ENCODE peak calls at places on chromosomes 4 and X, in nine cellular contexts. Q is HCT116, M is body of pancreas, N is IMR-90, O is uterus, L is tibial nerve, V is prostate gland, G is heart left ventricle, H is Peyer's patch. Z is an unnamed sample.

GRCh38 chrX:154374361-154375155 is at the start of gene FLNA:
- DNase-seq in V (no peak), M (peak; percentile 66), Q (no peak), H (no peak), G (no peak), N (no peak), O (peak; percentile 82), L (no peak), Z (no peak)

GRCh38 chr4:23876418-23877089 is 13.3 kb downstream of the PPARGC1A start:
- DNase-seq in Q (no peak), G (no peak), L (no peak), V (no peak), M (no peak), N (no peak), O (no peak), H (no peak), Z (no peak)

GRCh38 chr4:168514249-168514852 is 17.5 kb downstream of the PALLD start:
- DNase-seq in M (no peak), H (no peak), L (no peak), V (no peak), Q (no peak), N (peak; percentile 50), O (no peak), G (no peak), Z (no peak)

GRCh38 chr4:158209825-158210807 is at the start of gene TMEM144:
- DNase-seq in H (peak; percentile 95), V (peak; percentile 88), G (peak; percentile 93), M (peak; percentile 96), Q (peak; percentile 89), O (peak; percentile 91), L (peak; percentile 82), N (peak; percentile 85), Z (peak; percentile 5)

GRCh38 chr4:22733816-22734215 is 41.1 kb downstream of the GBA3 start:
- DNase-seq in M (no peak), L (no peak), N (no peak), G (no peak), V (no peak), Q (no peak), O (no peak), H (no peak), Z (no peak)

GRCh38 chr4:15162465-15163283 is 160.4 kb downstream of the CPEB2 start:
- DNase-seq in G (no peak), V (no peak), O (no peak), N (peak; percentile 53), M (no peak), L (no peak), H (no peak), Q (no peak), Z (no peak)

GRCh38 chr4:46648088-46648744 is 258.3 kb upstream of the GABRA2 start:
- DNase-seq in Q (no peak), O (no peak), V (no peak), M (no peak), N (peak; percentile 64), L (no peak), H (no peak), G (no peak), Z (no peak)

GRCh38 chrX:141278306-141278705 is 36.0 kb upstream of the SPANXC start:
- DNase-seq in L (no peak), Q (no peak), O (no peak), M (peak; percentile 41), V (no peak), G (no peak), N (peak; percentile 6), H (no peak), Z (no peak)

GRCh38 chr4:55397521-55398321 is 2.0 kb downstream of the TMEM165 start:
- DNase-seq in O (no peak), L (no peak), H (no peak), G (no peak), Q (no peak), N (peak; percentile 90), M (no peak), V (no peak), Z (no peak)

GRCh38 chr4:173333658-173334084 is 487 bp downstream of the HMGB2 start:
- DNase-seq in M (peak; percentile 73), Q (no peak), L (peak; percentile 22), H (peak; percentile 77), V (peak; percentile 67), N (peak; percentile 19), O (peak; percentile 63), G (peak; percentile 86), Z (peak; percentile 36)

GRCh38 chr4:79900182-79900581 is 172.8 kb downstream of the ANTXR2 start:
- DNase-seq in H (no peak), N (no peak), L (no peak), G (no peak), M (no peak), Q (no peak), V (no peak), O (no peak), Z (no peak)

GRCh38 chrX:1418901-1419544 is 27.1 kb upstream of the SLC25A6 start:
- DNase-seq in H (no peak), V (no peak), M (no peak), Q (no peak), L (no peak), O (no peak), G (no peak), N (no peak), Z (no peak)
- TF ChIP-seq POLR2A in H (no peak), V (no peak), M (no peak), Q (no peak), L (no peak), O (no peak), G (no peak), N (no peak), Z (no peak)

GRCh38 chr4:184453402-184454160 is 20.8 kb downstream of the IRF2 start:
- DNase-seq in G (no peak), L (peak; percentile 19), N (peak; percentile 95), O (no peak), V (peak; percentile 27), H (no peak), M (peak; percentile 44), Q (no peak), Z (no peak)
- H3K4me1 ChIP-seq in G (peaks cover 75% of the 10 kb centered on the region), L (peaks cover 79% of the 10 kb centered on the region), N (peaks cover 20% of the 10 kb centered on the region), O (peaks cover 24% of the 10 kb centered on the region), V (peaks cover 6% of the 10 kb centered on the region), H (peaks cover 19% of the 10 kb centered on the region), M (peaks cover 24% of the 10 kb centered on the region), Q (no peaks in the 10 kb centered on the region), Z (peaks cover 19% of the 10 kb centered on the region)

DNA sequence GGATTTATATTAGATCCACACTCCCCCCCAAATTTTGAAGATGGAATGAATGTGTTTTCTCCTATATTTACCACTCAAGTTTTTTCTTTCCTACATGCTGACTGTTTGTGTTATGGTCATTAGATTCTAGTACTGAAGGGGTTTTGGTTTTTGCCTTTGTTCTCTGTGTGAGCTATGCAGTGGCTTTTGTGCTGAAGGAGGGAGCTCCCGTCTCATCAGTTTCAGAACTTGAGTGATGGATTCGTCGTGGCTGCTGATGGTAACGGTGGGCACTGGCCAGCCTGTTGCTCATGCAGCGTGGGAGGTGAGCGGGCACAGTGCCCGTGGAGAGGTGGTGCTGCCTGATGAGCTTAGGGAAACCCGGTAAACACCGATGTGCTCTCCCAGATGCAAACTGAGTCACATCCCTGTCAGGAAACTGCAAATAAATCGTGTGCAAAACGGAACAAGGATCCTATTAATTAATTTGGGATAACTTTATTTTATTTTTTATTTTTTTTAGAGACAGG is 101.5 kb downstream of the SORBS2 start:
- DNase-seq in N (no peak), M (peak; percentile 53), L (no peak), Q (no peak), H (no peak), O (no peak), G (no peak), V (no peak), Z (no peak)
- H3K4me3 ChIP-seq in N (no peak overlapping the region), M (no peak overlapping the region), L (no peak overlapping the region), Q (no peak overlapping the region), H (no peak overlapping the region), O (no peak overlapping the region), G (no peak overlapping the region), V (no peak overlapping the region), Z (no peak overlapping the region)

GRCh38 chr4:121939690-121940089 is 12.2 kb downstream of the TRPC3 start:
- DNase-seq in M (no peak), O (no peak), V (no peak), Q (no peak), H (no peak), N (peak; percentile 12), L (no peak), G (no peak), Z (no peak)

GRCh38 chr4:121946644-121947043 is 5.2 kb downstream of the TRPC3 start:
- DNase-seq in O (no peak), V (no peak), N (no peak), H (no peak), L (no peak), G (no peak), M (no peak), Q (no peak), Z (no peak)

GRCh38 chr4:121938282-121939092 is 13.4 kb downstream of the TRPC3 start:
- DNase-seq in Q (no peak), L (no peak), V (no peak), N (peak; percentile 12), O (no peak), M (no peak), G (no peak), H (no peak), Z (no peak)

DNA sequence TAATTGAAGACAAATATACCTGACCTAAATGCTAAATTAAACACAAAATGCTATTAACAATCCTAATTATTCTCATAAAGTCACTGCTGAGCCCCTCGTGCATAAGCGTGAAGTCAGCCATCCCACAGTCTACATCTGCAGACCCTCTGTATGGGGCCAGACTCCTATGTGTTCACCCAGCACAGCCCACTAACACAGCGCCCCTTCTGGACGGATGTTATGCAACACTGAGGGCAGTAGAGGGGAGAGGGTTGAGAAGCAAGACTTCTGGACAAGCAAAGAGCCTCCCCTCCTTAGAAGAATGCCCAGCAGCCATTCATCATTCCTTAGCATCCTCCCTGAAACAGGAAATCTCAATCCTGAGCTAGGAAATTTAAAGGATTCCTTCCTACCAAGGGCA is 7.9 kb downstream of the TRPC3 start:
- DNase-seq in V (no peak), M (no peak), G (no peak), L (no peak), Q (no peak), N (no peak), H (no peak), O (no peak), Z (no peak)
- TF ChIP-seq POLR2A in V (no peak), M (no peak), G (no peak), L (no peak), Q (no peak), N (no peak), H (no peak), O (no peak), Z (no peak)

GRCh38 chr4:102823464-102823863 is 3.9 kb downstream of the UBE2D3 start:
- DNase-seq in L (no peak), M (no peak), G (no peak), H (no peak), V (no peak), O (no peak), N (no peak), Q (no peak), Z (no peak)
- H3K4me1 ChIP-seq in L (peaks cover 62% of the 10 kb centered on the region), M (peaks cover 60% of the 10 kb centered on the region), G (peaks cover 65% of the 10 kb centered on the region), H (peaks cover 3% of the 10 kb centered on the region), V (no peaks in the 10 kb centered on the region), O (peaks cover under 1% of the 10 kb centered on the region), N (peaks cover under 1% of the 10 kb centered on the region), Q (peaks cover 36% of the 10 kb centered on the region), Z (peaks cover 16% of the 10 kb centered on the region)

GRCh38 chrX:54807524-54808108 is at the start of gene MAGED2:
- DNase-seq in L (peak; percentile 5), O (peak; percentile 34), G (no peak), M (no peak), H (peak; percentile 49), V (peak; percentile 17), Q (no peak), N (peak; percentile 16), Z (no peak)
- H3K4me3 ChIP-seq in L (peak within 1 kb of the TSS; percentile 51), O (peak within 1 kb of the TSS; percentile 74), G (peak within 1 kb of the TSS; percentile 99), M (peak within 1 kb of the TSS; percentile 58), H (peak within 1 kb of the TSS; percentile 61), V (peak within 1 kb of the TSS; percentile 60), Q (peak within 1 kb of the TSS; percentile 66), N (peak within 1 kb of the TSS; percentile 84), Z (peak within 1 kb of the TSS; percentile 70)